ENCODE peak calls at places on chromosomes 7 and 10, in five cellular contexts. One of them, this sample, is unnamed.

GRCh38 chr10:101507828-101508227 is 80.2 kb downstream of the POLL start:
- DNase-seq in mammary epithelial cell: no peak
- DNase-seq in upper lobe of left lung: no peak
- DNase-seq in upper lobe of right lung: no peak
- DNase-seq in A549: no peak
- DNase-seq in this sample: no peak

GRCh38 chr7:131326576-131326975 is 1.1 kb upstream of the MKLN1 start:
- DNase-seq in upper lobe of right lung: no peak
- DNase-seq in A549: peak; percentile 24
- DNase-seq in upper lobe of left lung: no peak
- DNase-seq in mammary epithelial cell: no peak
- DNase-seq in this sample: no peak

GRCh38 chr7:26681819-26682418 is 182.5 kb downstream of the SKAP2 start:
- DNase-seq in upper lobe of left lung: no peak
- DNase-seq in upper lobe of right lung: no peak
- DNase-seq in mammary epithelial cell: no peak
- DNase-seq in A549: no peak
- DNase-seq in this sample: no peak

GRCh38 chr7:1811850-1812692 is 142.0 kb downstream of the ELFN1 start:
- DNase-seq in A549: peak; percentile 67
- DNase-seq in upper lobe of right lung: peak; percentile 55
- DNase-seq in mammary epithelial cell: peak; percentile 27
- DNase-seq in upper lobe of left lung: no peak
- DNase-seq in this sample: peak; percentile 83

GRCh38 chr10:78312197-78313046 is 278.8 kb downstream of the RPS24 start:
- DNase-seq in A549: no peak
- DNase-seq in upper lobe of left lung: no peak
- DNase-seq in upper lobe of right lung: no peak
- DNase-seq in mammary epithelial cell: no peak
- DNase-seq in this sample: no peak

GRCh38 chr10:132452651-132453469 is 55.9 kb downstream of the PWWP2B start:
- DNase-seq in upper lobe of right lung: peak; percentile 95
- DNase-seq in mammary epithelial cell: peak; percentile 79
- DNase-seq in upper lobe of left lung: peak; percentile 98
- DNase-seq in A549: peak; percentile 85
- DNase-seq in this sample: peak; percentile 86

GRCh38 chr7:45573636-45574470 is at the start of gene ADCY1:
- DNase-seq in upper lobe of left lung: peak; percentile 84
- DNase-seq in upper lobe of right lung: no peak
- DNase-seq in A549: peak; percentile 66
- DNase-seq in mammary epithelial cell: no peak
- DNase-seq in this sample: peak; percentile 83

GRCh38 chr7:114789942-114790341 is 132.0 kb upstream of the MDFIC start:
- DNase-seq in A549: no peak
- DNase-seq in upper lobe of left lung: no peak
- DNase-seq in upper lobe of right lung: no peak
- DNase-seq in mammary epithelial cell: peak; percentile 82
- DNase-seq in this sample: no peak

GRCh38 chr7:139683137-139683871 is 94.5 kb downstream of the HIPK2 start:
- DNase-seq in A549: no peak
- DNase-seq in upper lobe of right lung: no peak
- DNase-seq in upper lobe of left lung: no peak
- DNase-seq in mammary epithelial cell: peak; percentile 52
- DNase-seq in this sample: no peak

GRCh38 chr10:60914676-60915075 is 29.3 kb downstream of the RHOBTB1 start:
- DNase-seq in mammary epithelial cell: no peak
- DNase-seq in A549: no peak
- DNase-seq in upper lobe of right lung: no peak
- DNase-seq in upper lobe of left lung: no peak
- DNase-seq in this sample: no peak

GRCh38 chr7:23938937-23939552 is 229.0 kb downstream of the STK31 start:
- DNase-seq in upper lobe of right lung: no peak
- DNase-seq in mammary epithelial cell: peak; percentile 50
- DNase-seq in upper lobe of left lung: no peak
- DNase-seq in A549: peak; percentile 20
- DNase-seq in this sample: peak; percentile 65

GRCh38 chr10:131897297-131897899 is 3.4 kb upstream of the PPP2R2D start:
- DNase-seq in upper lobe of right lung: no peak
- DNase-seq in A549: no peak
- DNase-seq in mammary epithelial cell: no peak
- DNase-seq in upper lobe of left lung: no peak
- DNase-seq in this sample: no peak

GRCh38 chr7:79564123-79564522 is 110.7 kb upstream of the MAGI2 start:
- DNase-seq in upper lobe of left lung: no peak
- DNase-seq in mammary epithelial cell: no peak
- DNase-seq in A549: no peak
- DNase-seq in upper lobe of right lung: no peak
- DNase-seq in this sample: no peak

GRCh38 chr10:72242675-72243074 is 26.6 kb upstream of the ASCC1 start:
- DNase-seq in upper lobe of left lung: no peak
- DNase-seq in A549: no peak
- DNase-seq in upper lobe of right lung: peak; percentile 71
- DNase-seq in mammary epithelial cell: no peak
- DNase-seq in this sample: no peak

GRCh38 chr7:124930655-124931597 is 1.3 kb upstream of the POT1 start:
- DNase-seq in A549: no peak
- DNase-seq in upper lobe of left lung: no peak
- DNase-seq in mammary epithelial cell: no peak
- DNase-seq in upper lobe of right lung: no peak
- DNase-seq in this sample: no peak

GRCh38 chr7:136183981-136184380 is 206.8 kb upstream of the MTPN start:
- DNase-seq in mammary epithelial cell: no peak
- DNase-seq in upper lobe of right lung: no peak
- DNase-seq in upper lobe of left lung: no peak
- DNase-seq in A549: no peak
- DNase-seq in this sample: peak; percentile 45

GRCh38 chr7:38020134-38020533 is 99.7 kb downstream of the EPDR1 start:
- DNase-seq in A549: no peak
- DNase-seq in mammary epithelial cell: no peak
- DNase-seq in upper lobe of right lung: no peak
- DNase-seq in upper lobe of left lung: no peak
- DNase-seq in this sample: no peak

GRCh38 chr10:99872367-99873162 is 90.1 kb downstream of the ABCC2 start:
- DNase-seq in A549: no peak
- DNase-seq in mammary epithelial cell: peak; percentile 18
- DNase-seq in upper lobe of right lung: no peak
- DNase-seq in upper lobe of left lung: no peak
- DNase-seq in this sample: no peak

GRCh38 chr7:1908823-1909420 is 238.8 kb downstream of the ELFN1 start:
- DNase-seq in A549: no peak
- DNase-seq in mammary epithelial cell: no peak
- DNase-seq in upper lobe of left lung: peak; percentile 70
- DNase-seq in upper lobe of right lung: no peak
- DNase-seq in this sample: no peak

GRCh38 chr7:56028942-56029630 is 22.2 kb downstream of the PSPH start:
- DNase-seq in mammary epithelial cell: no peak
- DNase-seq in A549: no peak
- DNase-seq in upper lobe of right lung: no peak
- DNase-seq in upper lobe of left lung: no peak
- DNase-seq in this sample: no peak

GRCh38 chr10:44373341-44373995 is 11.4 kb downstream of the CXCL12 start:
- DNase-seq in upper lobe of left lung: peak; percentile 76
- DNase-seq in mammary epithelial cell: no peak
- DNase-seq in upper lobe of right lung: no peak
- DNase-seq in A549: no peak
- DNase-seq in this sample: no peak

GRCh38 chr10:44369296-44369695 is 15.6 kb downstream of the CXCL12 start:
- DNase-seq in mammary epithelial cell: no peak
- DNase-seq in upper lobe of right lung: no peak
- DNase-seq in A549: no peak
- DNase-seq in upper lobe of left lung: no peak
- DNase-seq in this sample: no peak

GRCh38 chr10:44372181-44372580 is 12.7 kb downstream of the CXCL12 start:
- DNase-seq in upper lobe of left lung: no peak
- DNase-seq in A549: no peak
- DNase-seq in upper lobe of right lung: no peak
- DNase-seq in mammary epithelial cell: no peak
- DNase-seq in this sample: no peak

GRCh38 chr10:44369851-44370250 is 15.0 kb downstream of the CXCL12 start:
- DNase-seq in upper lobe of left lung: no peak
- DNase-seq in mammary epithelial cell: no peak
- DNase-seq in A549: no peak
- DNase-seq in upper lobe of right lung: no peak
- DNase-seq in this sample: no peak

DNA sequence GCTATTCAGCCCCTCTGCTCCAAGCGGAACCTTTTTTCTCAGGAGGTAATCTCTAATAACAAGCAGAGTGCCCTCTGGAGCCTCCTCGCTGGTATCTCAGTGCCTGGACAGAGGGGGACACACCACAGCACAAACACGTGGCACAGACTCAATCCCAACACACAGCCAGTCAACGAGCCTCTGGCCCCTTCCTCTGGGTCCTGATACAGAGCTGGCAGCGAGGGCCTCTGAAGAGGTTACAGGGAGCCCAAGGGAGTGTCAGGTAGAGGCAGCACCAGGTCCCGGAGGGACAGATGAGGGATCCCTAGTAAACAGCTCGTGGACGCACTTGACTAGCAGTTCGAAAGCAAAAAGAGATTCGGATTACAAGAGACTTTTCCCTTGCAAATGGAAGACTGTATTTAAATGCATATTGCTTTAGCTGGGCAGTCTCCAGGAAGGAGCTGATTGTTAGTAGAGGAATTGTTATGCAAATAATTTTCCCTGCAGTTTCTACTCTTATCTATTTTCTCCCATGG is 14.1 kb downstream of the CXCL12 start:
- DNase-seq in A549: no peak
- DNase-seq in upper lobe of left lung: no peak
- DNase-seq in mammary epithelial cell: no peak
- DNase-seq in upper lobe of right lung: no peak
- DNase-seq in this sample: peak; percentile 38
- H3K27ac ChIP-seq in A549: no peak overlapping the region
- H3K27ac ChIP-seq in upper lobe of left lung: no peak overlapping the region
- H3K27ac ChIP-seq in mammary epithelial cell: no peak overlapping the region
- H3K27ac ChIP-seq in upper lobe of right lung: no peak overlapping the region
- H3K27ac ChIP-seq in this sample: no peak overlapping the region

GRCh38 chr10:113479346-113480080 is 73.3 kb upstream of the HABP2 start:
- DNase-seq in mammary epithelial cell: no peak
- DNase-seq in A549: no peak
- DNase-seq in upper lobe of right lung: no peak
- DNase-seq in upper lobe of left lung: no peak
- DNase-seq in this sample: no peak

GRCh38 chr10:113477451-113477850 is 75.4 kb upstream of the HABP2 start:
- DNase-seq in mammary epithelial cell: no peak
- DNase-seq in A549: no peak
- DNase-seq in upper lobe of right lung: no peak
- DNase-seq in upper lobe of left lung: no peak
- DNase-seq in this sample: no peak

GRCh38 chr10:113480081-113480360 is 72.8 kb upstream of the HABP2 start:
- DNase-seq in mammary epithelial cell: no peak
- DNase-seq in upper lobe of left lung: no peak
- DNase-seq in A549: no peak
- DNase-seq in upper lobe of right lung: no peak
- DNase-seq in this sample: no peak

GRCh38 chr10:113484487-113484886 is 68.4 kb upstream of the HABP2 start:
- DNase-seq in upper lobe of right lung: no peak
- DNase-seq in upper lobe of left lung: no peak
- DNase-seq in mammary epithelial cell: no peak
- DNase-seq in A549: no peak
- DNase-seq in this sample: no peak

DNA sequence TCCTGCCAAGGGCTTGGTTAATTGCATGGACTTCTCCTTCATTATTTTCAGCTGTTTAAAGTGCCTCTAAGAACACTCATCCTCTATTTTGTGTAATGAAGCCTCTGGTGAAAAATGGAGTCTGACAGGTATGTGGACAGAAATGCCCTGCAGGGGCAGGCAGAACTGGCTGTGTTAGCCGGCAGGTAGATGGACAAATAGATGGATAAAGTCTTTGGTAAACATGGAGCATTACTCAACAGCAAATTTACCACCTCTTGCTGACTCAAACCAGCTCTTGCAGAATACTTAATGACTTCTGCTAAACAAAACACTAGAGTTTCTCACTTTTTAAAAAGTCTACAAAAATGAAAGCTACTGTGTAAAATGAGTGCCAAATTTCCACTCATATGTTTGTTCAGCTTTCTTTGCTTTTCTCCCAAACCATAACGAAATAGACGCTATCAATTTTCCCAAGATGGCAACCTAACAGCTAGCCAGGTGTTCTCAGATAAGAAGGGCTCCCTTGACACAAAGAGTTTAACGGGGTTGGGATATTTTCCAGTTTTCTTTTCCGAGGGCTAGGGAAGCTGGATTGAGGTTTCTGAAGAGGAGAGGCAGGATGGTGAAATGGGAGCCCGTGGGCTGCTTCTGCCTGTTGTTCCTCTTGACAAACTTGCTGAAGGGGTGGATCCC is 71.9 kb upstream of the HABP2 start:
- DNase-seq in upper lobe of left lung: no peak
- DNase-seq in upper lobe of right lung: peak; percentile 79
- DNase-seq in mammary epithelial cell: peak; percentile 16
- DNase-seq in A549: no peak
- DNase-seq in this sample: no peak
- TF ChIP-seq CTCF in upper lobe of left lung: no peak
- TF ChIP-seq CTCF in upper lobe of right lung: no peak
- TF ChIP-seq CTCF in mammary epithelial cell: no peak
- TF ChIP-seq CTCF in A549: no peak
- TF ChIP-seq CTCF in this sample: no peak

GRCh38 chr7:102104245-102104644 is 182.4 kb upstream of the SH2B2 start:
- DNase-seq in A549: no peak
- DNase-seq in mammary epithelial cell: no peak
- DNase-seq in upper lobe of left lung: no peak
- DNase-seq in upper lobe of right lung: no peak
- DNase-seq in this sample: no peak

GRCh38 chr7:102111758-102112119 is 174.9 kb upstream of the SH2B2 start:
- DNase-seq in mammary epithelial cell: no peak
- DNase-seq in A549: no peak
- DNase-seq in upper lobe of left lung: no peak
- DNase-seq in upper lobe of right lung: peak; percentile 37
- DNase-seq in this sample: no peak

GRCh38 chr7:102111063-102111757 is 175.5 kb upstream of the SH2B2 start:
- DNase-seq in upper lobe of right lung: peak; percentile 35
- DNase-seq in A549: no peak
- DNase-seq in upper lobe of left lung: peak; percentile 67
- DNase-seq in mammary epithelial cell: no peak
- DNase-seq in this sample: peak; percentile 69

GRCh38 chr7:102106625-102107024 is 180.0 kb upstream of the SH2B2 start:
- DNase-seq in upper lobe of left lung: no peak
- DNase-seq in mammary epithelial cell: no peak
- DNase-seq in upper lobe of right lung: peak; percentile 18
- DNase-seq in A549: no peak
- DNase-seq in this sample: no peak

GRCh38 chr7:102107474-102108104 is 179.1 kb upstream of the SH2B2 start:
- DNase-seq in A549: no peak
- DNase-seq in upper lobe of right lung: peak; percentile 42
- DNase-seq in mammary epithelial cell: no peak
- DNase-seq in upper lobe of left lung: peak; percentile 54
- DNase-seq in this sample: no peak
- H3K27ac ChIP-seq in A549: no peak overlapping the region
- H3K27ac ChIP-seq in upper lobe of right lung: no peak overlapping the region
- H3K27ac ChIP-seq in mammary epithelial cell: no peak overlapping the region
- H3K27ac ChIP-seq in upper lobe of left lung: no peak overlapping the region
- H3K27ac ChIP-seq in this sample: no peak overlapping the region

DNA sequence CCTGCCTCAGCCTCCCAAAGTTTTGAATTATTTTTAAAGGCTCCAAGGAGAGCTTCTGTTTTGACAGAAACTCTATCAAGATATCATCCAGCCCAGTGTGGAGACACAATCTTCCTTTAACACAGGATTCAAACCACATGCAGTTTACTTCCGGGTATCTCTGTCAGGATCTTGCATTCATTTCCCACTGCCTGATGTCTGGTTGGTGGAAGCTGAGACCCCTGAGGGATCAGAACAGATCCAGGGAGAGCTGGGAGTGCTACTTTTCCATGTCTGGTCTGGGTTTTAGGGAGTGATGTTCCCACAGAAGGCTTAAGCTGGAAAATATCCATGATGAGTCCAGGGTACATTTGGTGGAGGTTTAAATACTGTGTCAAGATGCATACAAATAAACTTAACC is 16.7 kb downstream of the PTPRE start:
- DNase-seq in upper lobe of right lung: no peak
- DNase-seq in mammary epithelial cell: no peak
- DNase-seq in A549: no peak
- DNase-seq in upper lobe of left lung: no peak
- DNase-seq in this sample: no peak
- TF ChIP-seq CTCF in upper lobe of right lung: no peak
- TF ChIP-seq CTCF in mammary epithelial cell: no peak
- TF ChIP-seq CTCF in A549: no peak
- TF ChIP-seq CTCF in upper lobe of left lung: no peak
- TF ChIP-seq CTCF in this sample: no peak